ENCODE peak calls at places on chromosomes 1 and 21, in six cellular contexts. F is NAMALWA; P is stimulated activated CD4-positive, alpha-beta T cell treated with anti-CD3 and anti-CD28 coated beads, TNF-alpha, amount 100 ng/mL, for 1 hour; I is B cell; J is AG08395; R is stimulated activated CD8-positive, alpha-beta memory T cell treated with anti-CD3 and anti-CD28 coated beads, Interleukin-7, amount 100 ng/mL, for 24 hours. W is an unnamed sample.

GRCh38 chr21:36431252-36431651 is 46.1 kb downstream of the CHAF1B start:
- DNase-seq in J (no peak), P (no peak), I (no peak), F (no peak), R (no peak), W (no peak)

GRCh38 chr1:8185400-8185799 is 132.5 kb upstream of the SLC45A1 start:
- DNase-seq in J (no peak), P (no peak), F (no peak), R (no peak), I (no peak), W (no peak)

GRCh38 chr1:231092380-231092779 is 52.3 kb upstream of the FAM89A start:
- DNase-seq in P (no peak), I (no peak), R (no peak), F (no peak), J (no peak), W (no peak)

GRCh38 chr1:13451399-13451965 is 41.2 kb downstream of the PRAMEF20 start:
- DNase-seq in J (no peak), R (no peak), F (no peak), I (no peak), P (no peak), W (no peak)

GRCh38 chr1:206419250-206419649 is 51.0 kb upstream of the IKBKE start:
- DNase-seq in F (no peak), R (no peak), P (no peak), I (no peak), J (no peak), W (no peak)

GRCh38 chr1:199113265-199113869 is 474.5 kb downstream of the PTPRC start:
- DNase-seq in R (peak), P (peak), F (peak), J (peak), I (no peak), W (peak)

GRCh38 chr1:164914208-164914607 is 355.2 kb downstream of the PBX1 start:
- DNase-seq in R (no peak), P (no peak), I (no peak), F (no peak), J (peak), W (peak)

GRCh38 chr21:32415999-32416398 is 3.5 kb downstream of the EVA1C start:
- DNase-seq in R (no peak), J (no peak), F (no peak), P (no peak), I (no peak), W (no peak)

GRCh38 chr1:248688527-248689298 is 13.9 kb downstream of the OR14I1 start:
- DNase-seq in I (no peak), P (no peak), F (no peak), J (no peak), R (no peak), W (peak)

GRCh38 chr1:91864017-91864700 is 21.8 kb downstream of the TGFBR3 start:
- DNase-seq in F (no peak), J (peak), I (no peak), R (no peak), P (no peak), W (peak)

GRCh38 chr1:56411021-56411420 is 168.3 kb downstream of the PLPP3 start:
- DNase-seq in R (no peak), F (no peak), J (no peak), I (no peak), P (no peak), W (no peak)

GRCh38 chr21:43921602-43921978 is 56.6 kb downstream of the AGPAT3 start:
- DNase-seq in F (no peak), P (no peak), J (no peak), I (no peak), R (no peak), W (no peak)

GRCh38 chr1:11041048-11041447 is 6.0 kb downstream of the MASP2 start:
- DNase-seq in J (no peak), R (no peak), P (no peak), I (no peak), F (no peak), W (no peak)

GRCh38 chr1:170340259-170340658 is 191.7 kb upstream of the GORAB start:
- DNase-seq in R (no peak), I (no peak), F (no peak), P (no peak), J (no peak), W (no peak)

GRCh38 chr1:218259800-218260199 is 25.3 kb upstream of the RRP15 start:
- DNase-seq in R (no peak), J (no peak), F (peak), P (no peak), I (no peak), W (peak)

GRCh38 chr1:38656741-38657140 is 202.8 kb downstream of the RRAGC start:
- DNase-seq in R (no peak), F (no peak), I (no peak), P (no peak), J (no peak), W (no peak)

W was measured in NB4.